ENCODE peak calls at places on chromosome 11, in four cellular contexts. P, S, T and Z are unnamed samples. For H3K36me3 and H3K4me1, the result is how much of the 10 kb centered on the place peaks cover.

GRCh38 chr11:96155627-96156378 is 187.2 kb downstream of the MAML2 start:
- DNase-seq in P (peak), S (peak), T (no peak), Z (peak)

GRCh38 chr11:86934263-86934932 is 20.8 kb downstream of the FZD4 start:
- DNase-seq in P (no peak), S (no peak), T (no peak), Z (no peak)

GRCh38 chr11:122367809-122368231 is 251.8 kb upstream of the BLID start:
- DNase-seq in P (no peak), S (peak), T (no peak), Z (no peak)

GRCh38 chr11:82683029-82683428 is 50.6 kb downstream of the FAM181B start:
- DNase-seq in P (no peak), S (no peak), T (no peak), Z (no peak)

GRCh38 chr11:105588001-105588400 is 21.9 kb upstream of the GRIA4 start:
- DNase-seq in P (no peak), S (peak), T (no peak), Z (no peak)

GRCh38 chr11:95877288-95877687 is 46.6 kb downstream of the MTMR2 start:
- DNase-seq in P (no peak), S (peak), T (no peak), Z (no peak)

GRCh38 chr11:1486054-1486825 is at the start of gene MOB2:
- DNase-seq in P (peak), S (peak), T (no peak), Z (no peak)

GRCh38 chr11:46445887-46446286 is 54.3 kb upstream of the CHRM4 start:
- DNase-seq in P (no peak), S (no peak), T (no peak), Z (no peak)

GRCh38 chr11:65560555-65561418 is 2.6 kb upstream of the LTBP3 start:
- DNase-seq in P (peak), S (peak), T (no peak), Z (no peak)

GRCh38 chr11:76654980-76655379 is 15.6 kb downstream of the LRRC32 start:
- DNase-seq in P (no peak), S (no peak), T (no peak), Z (peak)

GRCh38 chr11:46290598-46291309 is 13.3 kb downstream of the CREB3L1 start:
- DNase-seq in P (peak), S (peak), T (no peak), Z (no peak)

GRCh38 chr11:15071556-15072255 is 1.7 kb upstream of the CALCB start:
- DNase-seq in P (no peak), S (no peak), T (no peak), Z (no peak)

GRCh38 chr11:208917-209260 is 1.4 kb downstream of the RIC8A start:
- DNase-seq in P (no peak), S (no peak), T (no peak), Z (no peak)
- H3K36me3 ChIP-seq in P (half or more), S (under half), T (half or more), Z (under half)

GRCh38 chr11:114257621-114258558 is 38.3 kb upstream of the NNMT start:
- DNase-seq in P (peak), S (peak), T (no peak), Z (no peak)

GRCh38 chr11:114256176-114256897 is 39.9 kb upstream of the NNMT start:
- DNase-seq in P (no peak), S (no peak), T (no peak), Z (no peak)

GRCh38 chr11:114258696-114259095 is 37.5 kb upstream of the NNMT start:
- DNase-seq in P (no peak), S (no peak), T (no peak), Z (no peak)

GRCh38 chr11:114255289-114255688 is 40.9 kb upstream of the NNMT start:
- DNase-seq in P (no peak), S (no peak), T (no peak), Z (no peak)

DNA sequence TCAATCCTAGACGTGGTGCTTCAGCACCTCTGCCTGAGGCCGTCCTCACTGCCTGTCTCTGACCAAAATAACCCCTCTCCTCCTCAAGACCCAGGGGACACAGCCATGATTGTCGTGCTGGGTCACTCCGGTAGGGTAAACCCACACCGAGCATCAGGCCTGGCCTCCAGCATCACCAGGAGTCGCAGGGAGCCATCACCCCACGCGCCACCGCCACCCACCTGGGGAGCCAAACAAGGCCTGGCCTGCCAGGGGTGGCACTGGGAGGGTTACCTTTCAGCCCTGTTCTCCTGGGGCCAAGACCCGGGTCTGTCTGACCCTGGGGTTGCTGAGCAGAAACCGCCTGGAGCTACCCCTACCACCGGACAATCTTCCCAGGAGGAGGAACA is 39.3 kb upstream of the NNMT start:
- DNase-seq in P (no peak), S (no peak), T (no peak), Z (no peak)
- H3K27ac ChIP-seq in P (peak), S (no peak), T (no peak), Z (no peak)

GRCh38 chr11:62709262-62710000 is 2.0 kb downstream of the GNG3 start:
- DNase-seq in P (peak), S (peak), T (peak), Z (peak)
- H3K4me1 ChIP-seq in P (half or more), S (under half), T (under half), Z (under half)

GRCh38 chr11:44615913-44616806 is 50.7 kb downstream of the CD82 start:
- DNase-seq in P (peak), S (no peak), T (no peak), Z (no peak)

GRCh38 chr11:44619931-44620725 is 54.7 kb downstream of the CD82 start:
- DNase-seq in P (peak), S (no peak), T (no peak), Z (no peak)

GRCh38 chr11:44615041-44615513 is 49.6 kb downstream of the CD82 start:
- DNase-seq in P (peak), S (no peak), T (no peak), Z (no peak)

GRCh38 chr11:44618561-44619425 is 53.3 kb downstream of the CD82 start:
- DNase-seq in P (peak), S (no peak), T (no peak), Z (no peak)

DNA sequence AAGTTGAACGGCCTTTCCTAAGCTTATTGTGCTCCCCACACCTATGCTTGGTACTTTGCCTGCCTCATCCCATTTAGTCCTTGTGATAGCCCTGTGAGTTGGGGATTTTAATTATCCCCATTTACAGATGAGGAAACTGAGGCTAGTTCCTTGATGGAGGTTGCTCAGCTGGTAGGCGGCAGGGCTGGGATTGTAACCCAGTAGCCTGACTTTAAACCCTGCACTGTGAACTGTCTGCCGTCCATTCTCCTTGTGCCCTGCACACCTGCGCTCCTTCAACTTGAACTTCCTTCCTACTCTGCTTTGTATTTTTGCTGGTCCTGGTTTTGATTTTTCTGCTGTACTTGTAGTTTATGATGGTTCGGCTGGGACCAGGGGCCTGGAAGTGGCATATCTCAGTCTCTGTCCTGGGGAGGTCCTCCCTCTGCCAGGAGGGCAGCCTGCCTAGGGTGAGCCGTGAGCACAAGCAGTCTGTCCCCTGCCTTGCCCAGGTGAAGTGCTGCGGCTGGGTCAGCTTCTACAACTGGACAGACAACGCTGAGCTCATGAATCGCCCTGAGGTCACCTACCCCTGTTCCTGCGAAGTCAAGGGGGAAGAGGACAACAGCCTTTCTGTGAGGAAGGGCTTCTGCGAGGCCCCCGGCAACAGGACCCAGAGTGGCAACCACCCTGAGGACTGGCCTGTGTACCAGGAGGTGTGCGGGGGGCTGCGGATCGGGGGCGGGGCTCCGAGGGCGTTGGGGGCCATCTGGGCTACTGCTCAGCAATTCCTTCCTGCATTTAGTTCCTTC is 52.4 kb downstream of the CD82 start:
- DNase-seq in P (no peak), S (no peak), T (no peak), Z (no peak)
- H3K36me3 ChIP-seq in P (under half), S (under half), T (under half), Z (under half)

GRCh38 chr11:12680246-12680939 is 6.2 kb downstream of the TEAD1 start:
- DNase-seq in P (peak), S (peak), T (no peak), Z (peak)

GRCh38 chr11:12680940-12681258 is 6.7 kb downstream of the TEAD1 start:
- DNase-seq in P (no peak), S (no peak), T (no peak), Z (no peak)

GRCh38 chr11:12678092-12678491 is 3.9 kb downstream of the TEAD1 start:
- DNase-seq in P (no peak), S (no peak), T (no peak), Z (no peak)

GRCh38 chr11:12678991-12679390 is 4.8 kb downstream of the TEAD1 start:
- DNase-seq in P (no peak), S (no peak), T (no peak), Z (no peak)

DNA sequence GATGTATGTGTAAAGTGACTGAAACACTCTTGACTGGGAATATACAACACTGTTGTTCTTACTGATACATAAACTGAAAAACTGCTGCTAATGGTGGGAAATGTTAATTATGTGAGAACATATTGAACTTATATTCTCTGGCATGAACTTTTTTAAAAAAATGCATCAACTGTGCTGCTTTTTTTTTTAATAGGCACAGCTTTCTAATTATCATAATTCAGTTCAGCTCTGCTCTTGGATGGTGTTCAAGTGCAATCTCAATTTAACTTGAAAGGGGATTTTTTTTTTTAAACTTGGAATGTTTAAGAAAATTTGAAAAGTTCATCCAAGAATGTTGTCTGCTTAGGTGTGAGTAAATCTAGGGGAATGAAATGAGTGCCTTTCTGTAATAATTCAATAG is 5.2 kb downstream of the TEAD1 start:
- DNase-seq in P (no peak), S (no peak), T (no peak), Z (no peak)
- H3K27ac ChIP-seq in P (peak), S (peak), T (no peak), Z (no peak)